ENCODE peak calls at places on chromosome 9, in ten cellular contexts. N, K, M, R, E, H, V, W, J and D are unnamed samples.

GRCh38 chr9:137053944-137054931 is at the start of gene ENTPD2:
- DNase-seq in N (no peak), K (no peak), M (no peak), R (no peak), E (no peak), H (no peak), V (no peak), W (peak), J (no peak), D (peak)

GRCh38 chr9:100679834-100680233 is 102.0 kb downstream of the CAVIN4 start:
- DNase-seq in N (no peak), K (no peak), M (no peak), R (no peak), E (no peak), H (no peak), V (no peak), W (no peak), J (no peak), D (no peak)

GRCh38 chr9:129761293-129761900 is 8.6 kb upstream of the PTGES start:
- DNase-seq in N (no peak), K (no peak), M (no peak), R (no peak), E (no peak), H (no peak), V (peak), W (no peak), J (no peak), D (no peak)

GRCh38 chr9:129252937-129253819 is 75.1 kb upstream of the IER5L start:
- DNase-seq in N (peak), K (no peak), M (no peak), R (no peak), E (peak), H (no peak), V (no peak), W (no peak), J (no peak), D (peak)

GRCh38 chr9:88672874-88673695 is 138.1 kb downstream of the NXNL2 start:
- DNase-seq in N (no peak), K (no peak), M (no peak), R (no peak), E (no peak), H (no peak), V (no peak), W (no peak), J (no peak), D (no peak)

GRCh38 chr9:4983541-4984165 is 1.4 kb upstream of the JAK2 start:
- DNase-seq in N (no peak), K (no peak), M (no peak), R (no peak), E (no peak), H (no peak), V (no peak), W (no peak), J (no peak), D (no peak)

GRCh38 chr9:105232207-105232606 is 12.2 kb upstream of the SLC44A1 start:
- DNase-seq in N (no peak), K (no peak), M (no peak), R (no peak), E (no peak), H (no peak), V (no peak), W (no peak), J (no peak), D (no peak)

GRCh38 chr9:14320272-14321245 is 6.6 kb upstream of the NFIB start:
- DNase-seq in N (no peak), K (no peak), M (peak), R (no peak), E (no peak), H (no peak), V (no peak), W (peak), J (no peak), D (peak)

GRCh38 chr9:129203556-129203909 is 25.5 kb upstream of the IER5L start:
- DNase-seq in N (no peak), K (no peak), M (no peak), R (no peak), E (no peak), H (no peak), V (no peak), W (no peak), J (no peak), D (no peak)

DNA sequence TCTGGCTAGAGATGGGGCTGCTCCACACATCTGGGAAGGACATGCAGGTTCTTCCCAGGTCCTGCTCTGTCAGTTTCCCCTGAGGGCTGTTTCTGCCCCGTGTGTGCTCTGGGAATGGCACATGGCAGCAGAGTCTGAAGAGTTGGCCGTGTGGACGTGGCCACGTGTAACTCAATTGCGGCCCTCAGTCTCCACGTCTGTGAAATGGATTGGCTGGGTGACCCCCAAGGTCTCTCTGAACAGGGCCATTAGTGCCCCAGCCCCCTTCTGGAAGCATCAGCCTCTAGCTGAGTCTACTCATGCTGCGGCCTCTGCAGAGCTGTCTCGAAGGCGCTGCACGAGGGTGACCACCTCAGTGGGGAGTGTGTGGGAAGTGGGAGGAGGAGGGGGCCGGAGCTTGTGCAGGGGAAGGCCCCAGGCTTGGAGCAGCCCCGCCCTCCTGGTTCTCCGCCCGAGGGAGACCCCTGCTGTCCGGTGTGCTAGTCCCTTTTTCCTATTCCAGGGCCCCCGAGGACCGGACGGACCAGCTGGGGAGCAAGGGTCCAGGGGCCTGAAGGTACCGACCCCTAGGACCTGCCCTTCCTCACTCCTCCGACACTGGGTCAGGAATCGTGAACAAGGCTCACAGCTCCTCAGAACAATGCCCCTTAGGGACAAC is 58.9 kb upstream of the ORM1 start:
- DNase-seq in N (no peak), K (no peak), M (no peak), R (no peak), E (no peak), H (no peak), V (no peak), W (no peak), J (no peak), D (no peak)
- TF ChIP-seq CTCF in N (no peak), K (no peak), M (no peak), R (no peak), E (no peak), H (no peak), V (peak), W (no peak), J (no peak), D (no peak)

DNA sequence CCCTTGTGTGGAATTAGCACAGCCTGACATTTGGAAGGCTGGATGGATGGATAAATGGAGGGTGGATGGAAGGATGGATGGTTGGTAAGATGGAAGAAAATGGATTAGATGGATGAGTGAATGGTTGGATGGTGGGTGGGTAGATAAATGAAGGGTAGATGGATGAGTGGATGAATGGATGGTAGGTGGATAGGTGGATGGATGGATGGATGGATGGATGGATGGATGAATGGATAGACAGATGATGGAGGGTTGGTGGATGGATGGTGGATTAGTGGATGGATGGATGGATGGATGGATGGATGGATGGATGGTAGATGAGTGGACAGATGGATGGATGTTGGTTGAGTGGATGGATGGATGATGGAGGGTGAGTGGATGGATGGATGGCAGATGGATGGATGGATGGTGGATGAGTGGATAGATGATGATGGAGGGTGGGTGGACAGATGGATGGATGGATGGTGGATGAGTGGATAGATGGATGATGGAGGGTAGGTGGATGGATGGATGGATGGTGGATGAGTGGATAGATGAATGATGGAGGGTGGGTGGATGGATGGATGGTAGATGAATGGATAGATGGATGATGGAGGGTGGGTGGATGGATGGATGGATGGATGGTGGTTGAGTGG is 175.6 kb upstream of the PPP1R26 start:
- DNase-seq in N (no peak), K (no peak), M (no peak), R (no peak), E (no peak), H (no peak), V (no peak), W (no peak), J (no peak), D (no peak)
- TF ChIP-seq CTCF in N (no peak), K (no peak), M (no peak), R (no peak), E (no peak), H (no peak), V (no peak), W (no peak), J (no peak), D (no peak)

GRCh38 chr9:78601957-78602565 is 305.1 kb downstream of the PSAT1 start:
- DNase-seq in N (no peak), K (no peak), M (peak), R (no peak), E (peak), H (no peak), V (no peak), W (peak), J (peak), D (no peak)
- TF ChIP-seq CTCF in N (peak), K (no peak), M (peak), R (peak), E (peak), H (no peak), V (no peak), W (peak), J (peak), D (peak)

GRCh38 chr9:116585896-116586295 is 101.2 kb upstream of the TRIM32 start:
- DNase-seq in N (no peak), K (no peak), M (no peak), R (no peak), E (no peak), H (no peak), V (no peak), W (no peak), J (no peak), D (no peak)

GRCh38 chr9:116587919-116588318 is 99.2 kb upstream of the TRIM32 start:
- DNase-seq in N (no peak), K (no peak), M (no peak), R (no peak), E (no peak), H (no peak), V (no peak), W (no peak), J (no peak), D (no peak)

GRCh38 chr9:116592926-116593325 is 94.2 kb upstream of the TRIM32 start:
- DNase-seq in N (no peak), K (no peak), M (no peak), R (no peak), E (no peak), H (peak), V (no peak), W (no peak), J (no peak), D (no peak)

GRCh38 chr9:116585204-116585603 is 101.9 kb upstream of the TRIM32 start:
- DNase-seq in N (no peak), K (no peak), M (no peak), R (no peak), E (no peak), H (no peak), V (no peak), W (no peak), J (no peak), D (no peak)

DNA sequence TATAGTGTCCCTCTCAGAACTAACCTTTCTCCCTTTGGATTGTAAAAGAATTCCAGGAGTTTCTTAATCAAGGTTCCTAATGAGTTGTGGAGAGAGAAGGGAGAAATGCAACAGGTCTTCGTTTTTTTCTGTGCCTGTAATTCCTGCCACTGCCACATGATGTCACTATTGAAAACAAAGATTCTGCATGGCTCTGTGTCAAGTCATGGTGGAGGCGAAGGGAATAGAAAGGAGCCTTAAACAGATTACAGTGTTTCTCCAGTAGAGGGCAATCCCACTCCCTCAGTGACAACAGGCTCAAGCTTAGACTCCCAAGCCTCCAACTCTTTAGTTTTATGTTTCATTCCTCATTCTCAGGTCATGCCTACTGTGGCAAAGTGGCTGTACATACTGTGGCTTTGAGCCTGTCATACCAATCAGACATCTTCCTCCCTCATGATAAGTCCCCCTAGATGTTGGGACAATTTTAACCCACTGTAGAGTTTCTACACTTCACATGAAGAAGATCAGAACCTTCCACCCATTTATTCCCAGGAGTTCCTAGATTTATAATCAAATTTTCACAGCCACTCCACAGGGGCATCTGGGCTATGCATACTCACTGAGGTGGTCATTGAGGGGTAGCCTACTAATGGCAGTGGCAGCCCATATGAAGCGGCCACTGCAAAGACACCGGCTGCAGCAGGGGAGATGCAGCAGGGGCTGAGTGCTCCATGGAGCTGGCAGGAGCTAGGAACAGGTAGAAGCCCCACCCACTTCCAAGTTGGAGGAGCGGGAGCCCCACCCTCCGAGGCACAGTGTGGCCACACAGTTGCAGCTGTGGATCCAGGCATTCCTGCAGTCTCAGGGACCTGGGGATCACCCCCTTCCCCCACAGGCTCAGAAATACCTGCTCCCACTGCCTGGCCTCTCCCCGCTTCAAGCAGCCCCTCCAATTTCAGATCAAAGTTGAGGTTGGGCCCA is 97.4 kb upstream of the TRIM32 start:
- DNase-seq in N (no peak), K (no peak), M (peak), R (no peak), E (no peak), H (no peak), V (no peak), W (peak), J (peak), D (no peak)
- TF ChIP-seq CTCF in N (peak), K (no peak), M (peak), R (peak), E (no peak), H (no peak), V (peak), W (peak), J (peak), D (peak)

GRCh38 chr9:90826326-90827020 is 24.9 kb downstream of the SYK start:
- DNase-seq in N (no peak), K (no peak), M (no peak), R (no peak), E (no peak), H (no peak), V (no peak), W (no peak), J (no peak), D (peak)

GRCh38 chr9:90830977-90831376 is 29.4 kb downstream of the SYK start:
- DNase-seq in N (no peak), K (no peak), M (no peak), R (no peak), E (peak), H (no peak), V (no peak), W (no peak), J (peak), D (peak)

GRCh38 chr9:90832251-90832650 is 30.6 kb downstream of the SYK start:
- DNase-seq in N (no peak), K (no peak), M (no peak), R (no peak), E (no peak), H (no peak), V (no peak), W (no peak), J (no peak), D (no peak)

GRCh38 chr9:90827181-90827866 is 25.7 kb downstream of the SYK start:
- DNase-seq in N (no peak), K (no peak), M (no peak), R (no peak), E (peak), H (peak), V (no peak), W (no peak), J (peak), D (peak)

DNA sequence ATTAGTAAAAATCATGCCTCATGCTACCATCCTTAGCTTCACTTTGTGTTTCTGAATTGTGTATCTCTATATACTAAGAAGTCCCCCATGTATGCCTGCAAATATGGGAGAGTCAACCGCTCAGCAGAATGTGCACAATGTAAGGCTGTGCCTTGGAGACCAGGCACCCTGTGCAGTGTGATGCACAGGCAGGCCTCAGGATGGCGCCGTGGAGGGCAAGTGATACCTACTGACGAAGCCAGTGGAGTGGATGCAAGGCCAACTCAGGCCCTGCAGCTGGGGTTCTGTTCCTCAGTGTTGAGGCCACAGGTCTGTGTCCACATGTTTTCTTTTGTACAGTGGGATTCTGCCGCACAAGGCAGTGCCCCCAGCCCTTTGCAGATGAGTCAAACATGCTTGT is 28.4 kb downstream of the SYK start:
- DNase-seq in N (no peak), K (no peak), M (no peak), R (no peak), E (no peak), H (no peak), V (no peak), W (no peak), J (no peak), D (peak)
- TF ChIP-seq CTCF in N (no peak), K (no peak), M (no peak), R (no peak), E (no peak), H (no peak), V (no peak), W (no peak), J (peak), D (no peak)

DNA sequence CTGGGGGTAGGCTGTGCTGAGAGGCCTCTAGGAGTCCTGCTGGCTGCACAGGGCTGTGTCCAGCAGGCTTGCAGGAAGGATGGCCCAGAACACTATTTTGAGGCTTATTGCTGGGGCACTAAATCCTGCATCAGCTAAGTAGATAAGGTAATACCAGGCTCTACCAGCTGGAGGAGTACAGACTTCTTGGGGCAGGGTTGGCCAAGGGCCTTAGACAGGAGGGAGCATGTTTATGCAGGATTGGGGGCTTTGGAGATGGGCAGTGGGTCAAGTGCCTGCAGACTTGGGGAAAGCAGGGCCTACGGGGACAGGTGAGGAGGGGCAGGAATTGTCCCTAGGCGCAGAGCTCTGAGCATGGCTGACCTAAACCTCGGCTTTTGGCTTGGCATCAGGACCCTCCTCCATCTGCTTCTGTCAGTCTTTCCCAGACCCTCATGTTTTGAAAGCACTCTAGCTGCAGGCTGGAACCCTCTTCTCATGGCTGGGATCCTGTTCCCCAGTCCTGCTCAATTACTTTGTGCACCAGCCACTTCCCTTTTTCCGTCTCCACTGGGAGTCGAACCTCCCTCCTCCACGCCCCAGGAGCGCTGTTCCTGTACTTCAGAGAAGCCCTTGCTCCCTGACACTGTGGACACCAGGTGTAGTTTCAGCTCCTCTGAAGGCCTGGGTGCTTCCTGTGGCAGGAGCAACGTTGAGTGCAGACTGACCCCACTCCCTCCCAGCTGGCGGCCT is 61.0 kb upstream of the SPTLC1 start:
- DNase-seq in N (no peak), K (no peak), M (no peak), R (no peak), E (no peak), H (no peak), V (no peak), W (no peak), J (no peak), D (no peak)
- TF ChIP-seq CTCF in N (no peak), K (no peak), M (no peak), R (no peak), E (no peak), H (no peak), V (no peak), W (no peak), J (peak), D (no peak)